ENCODE peak calls at places on chromosomes 16 and 17, in ten cellular contexts. R is thoracic aorta; S is A673; Z is body of pancreas; K is CD4-positive, alpha-beta memory T cell; N is astrocyte; D is caudate nucleus; F is CD8-positive, alpha-beta memory T cell; T is HCT116; E is neural progenitor cell. U is an unnamed sample.

GRCh38 chr16:88799569-88800276 is 3.9 kb upstream of the CDT1 start:
- DNase-seq in R (no peak), K (no peak), E (no peak), D (no peak), Z (no peak), T (no peak), F (no peak), N (no peak), S (no peak), U (no peak)

GRCh38 chr16:87705780-87706277 is 60.0 kb downstream of the KLHDC4 start:
- DNase-seq in E (peak), S (no peak), K (no peak), R (no peak), N (no peak), F (no peak), D (peak), T (no peak), Z (no peak), U (peak)

GRCh38 chr17:42221886-42222745 is 27.8 kb upstream of the GHDC start:
- DNase-seq in E (peak), F (peak), T (peak), S (peak), Z (peak), K (peak), R (no peak), D (no peak), N (no peak), U (no peak)

GRCh38 chr16:77955127-77955526 is 67.2 kb upstream of the CLEC3A start:
- DNase-seq in Z (no peak), F (no peak), S (no peak), E (peak), K (no peak), R (no peak), D (no peak), T (no peak), N (no peak), U (no peak)

GRCh38 chr16:4176794-4177438 is 60.7 kb upstream of the ADCY9 start:
- DNase-seq in K (no peak), Z (no peak), D (peak), S (peak), T (peak), R (no peak), N (peak), E (no peak), F (no peak), U (no peak)

GRCh38 chr17:14359251-14359939 is 58.5 kb downstream of the HS3ST3B1 start:
- DNase-seq in R (no peak), T (no peak), N (no peak), S (no peak), Z (no peak), D (no peak), F (peak), K (no peak), E (no peak), U (no peak)

GRCh38 chr17:66625321-66625767 is 209.6 kb upstream of the CACNG5 start:
- DNase-seq in R (no peak), Z (no peak), T (peak), E (peak), F (no peak), N (peak), S (peak), D (no peak), K (no peak), U (no peak)

GRCh38 chr17:17783121-17783824 is 53.5 kb downstream of the SREBF1 start:
- DNase-seq in D (peak), N (peak), K (peak), T (no peak), F (peak), R (no peak), E (peak), S (peak), Z (peak), U (peak)

GRCh38 chr16:67115649-67116048 is 5.9 kb downstream of the PHAF1 start:
- DNase-seq in N (peak), E (no peak), T (peak), R (no peak), D (no peak), K (no peak), F (no peak), S (no peak), Z (no peak), U (no peak)

GRCh38 chr16:19707699-19708497 is 10.1 kb downstream of the KNOP1 start:
- DNase-seq in D (no peak), F (no peak), S (no peak), N (no peak), R (no peak), Z (no peak), K (no peak), T (no peak), E (no peak), U (no peak)

GRCh38 chr17:53150101-53150698 is 672.5 kb upstream of the KIF2B start:
- DNase-seq in N (no peak), S (peak), Z (no peak), R (no peak), T (no peak), D (no peak), F (no peak), E (peak), K (no peak), U (no peak)

GRCh38 chr17:2542456-2542855 is 30.8 kb upstream of the METTL16 start:
- DNase-seq in T (no peak), R (no peak), E (no peak), F (no peak), K (no peak), S (no peak), N (no peak), D (peak), Z (no peak), U (no peak)

GRCh38 chr17:73320601-73321264 is 8.9 kb upstream of the CDC42EP4 start:
- DNase-seq in D (no peak), R (no peak), Z (no peak), E (no peak), N (no peak), F (no peak), S (no peak), K (no peak), T (no peak), U (no peak)

GRCh38 chr17:48546924-48547838 is 2.3 kb upstream of the HOXB2 start:
- DNase-seq in K (no peak), F (no peak), Z (no peak), R (no peak), N (no peak), S (peak), T (no peak), E (no peak), D (no peak), U (no peak)

GRCh38 chr17:66417300-66417719 is 114.9 kb downstream of the PRKCA start:
- DNase-seq in E (no peak), R (no peak), T (no peak), S (no peak), D (no peak), N (no peak), Z (no peak), K (no peak), F (no peak), U (no peak)

GRCh38 chr16:27712251-27712711 is 162.3 kb downstream of the KATNIP start:
- DNase-seq in N (no peak), T (no peak), K (no peak), Z (no peak), S (no peak), E (no peak), F (no peak), R (no peak), D (peak), U (no peak)

GRCh38 chr17:77470800-77471733 is 330.3 kb downstream of the SEC14L1 start:
- DNase-seq in E (peak), F (no peak), S (peak), K (no peak), D (no peak), N (peak), R (no peak), Z (no peak), T (peak), U (no peak)

GRCh38 chr17:69672924-69673323 is 258.4 kb downstream of the MAP2K6 start:
- DNase-seq in S (no peak), F (no peak), K (no peak), Z (no peak), T (no peak), N (peak), R (no peak), D (no peak), E (no peak), U (no peak)

GRCh38 chr17:82212331-82213250 is at the start of gene CCDC57:
- DNase-seq in E (peak), S (peak), N (no peak), Z (peak), T (no peak), F (peak), R (no peak), K (peak), D (peak), U (peak)

GRCh38 chr17:49987290-49987585 is 7.8 kb downstream of the DLX3 start:
- DNase-seq in D (no peak), Z (no peak), S (no peak), R (no peak), T (no peak), N (no peak), E (no peak), K (no peak), F (no peak), U (no peak)

GRCh38 chr16:67417333-67418061 is 1.2 kb upstream of the ZDHHC1 start:
- DNase-seq in N (no peak), Z (no peak), D (no peak), E (no peak), R (no peak), T (no peak), K (no peak), F (no peak), S (no peak), U (no peak)

GRCh38 chr16:48607056-48607825 is 2.7 kb downstream of the N4BP1 start:
- DNase-seq in D (peak), K (no peak), F (no peak), T (no peak), R (no peak), S (no peak), Z (no peak), E (peak), N (peak), U (peak)

GRCh38 chr17:28929769-28930168 is 21.5 kb downstream of the PHF12 start:
- DNase-seq in T (no peak), K (no peak), S (no peak), D (no peak), R (no peak), F (no peak), Z (no peak), N (no peak), E (no peak), U (no peak)

GRCh38 chr16:88528902-88529318 is 41.3 kb upstream of the ZC3H18 start:
- DNase-seq in F (no peak), E (no peak), N (no peak), S (no peak), K (no peak), D (no peak), R (no peak), Z (peak), T (no peak), U (no peak)

GRCh38 chr17:43517615-43518386 is 28.3 kb downstream of the ETV4 start:
- DNase-seq in Z (no peak), S (no peak), E (no peak), D (peak), F (no peak), T (no peak), R (no peak), K (no peak), N (peak), U (no peak)

GRCh38 chr16:87535457-87535854 is 42.6 kb upstream of the ZCCHC14 start:
- DNase-seq in E (no peak), R (no peak), Z (no peak), N (no peak), T (no peak), S (no peak), D (no peak), F (no peak), K (no peak), U (no peak)

GRCh38 chr17:39027037-39027436 is 59.8 kb upstream of the FBXO47 start:
- DNase-seq in S (peak), Z (peak), F (no peak), R (no peak), D (peak), E (peak), T (no peak), N (no peak), K (no peak), U (peak)

GRCh38 chr17:2214047-2214717 is 89.4 kb downstream of the SMG6 start:
- DNase-seq in F (no peak), N (peak), T (no peak), Z (no peak), R (peak), S (no peak), D (peak), K (no peak), E (peak), U (no peak)

GRCh38 chr17:63275318-63275967 is 170.7 kb downstream of the CYB561 start:
- DNase-seq in D (no peak), S (peak), E (no peak), Z (no peak), R (no peak), N (peak), K (no peak), T (peak), F (no peak), U (no peak)

GRCh38 chr16:86545481-86545880 is 9.6 kb downstream of the MTHFSD start:
- DNase-seq in F (no peak), R (no peak), Z (no peak), N (no peak), K (no peak), D (no peak), S (no peak), T (no peak), E (no peak), U (no peak)

GRCh38 chr17:50547035-50547735 is at the start of gene SPATA20:
- DNase-seq in E (peak), T (peak), D (peak), N (peak), R (peak), S (peak), F (peak), K (peak), Z (peak), U (peak)

GRCh38 chr17:81390436-81391214 is 4.6 kb upstream of the BAHCC1 start:
- DNase-seq in Z (no peak), E (no peak), D (no peak), R (no peak), S (no peak), T (no peak), N (no peak), F (no peak), K (no peak), U (no peak)

GRCh38 chr17:81435636-81436293 is 40.5 kb downstream of the BAHCC1 start:
- DNase-seq in E (no peak), T (no peak), N (no peak), D (no peak), R (no peak), K (no peak), F (no peak), Z (no peak), S (no peak), U (no peak)

GRCh38 chr17:38750312-38751121 is 2.0 kb upstream of the PSMB3 start:
- DNase-seq in T (no peak), Z (no peak), D (no peak), K (no peak), S (peak), F (no peak), R (no peak), N (no peak), E (peak), U (peak)

GRCh38 chr17:41895617-41896016 is 23.1 kb downstream of the ACLY start:
- DNase-seq in N (peak), T (no peak), E (no peak), K (no peak), S (no peak), R (no peak), D (no peak), F (no peak), Z (no peak), U (no peak)

GRCh38 chr16:65038125-65038524 is 83.7 kb downstream of the CDH11 start:
- DNase-seq in R (no peak), T (no peak), F (no peak), N (no peak), D (no peak), S (peak), Z (no peak), K (no peak), E (peak), U (no peak)

GRCh38 chr17:72122002-72122310 is 1.1 kb downstream of the SOX9 start:
- DNase-seq in K (no peak), Z (no peak), T (no peak), F (no peak), E (no peak), N (peak), R (no peak), D (no peak), S (peak), U (no peak)

GRCh38 chr17:72123964-72124791 is 3.4 kb downstream of the SOX9 start:
- DNase-seq in T (no peak), K (no peak), D (no peak), R (no peak), Z (peak), N (no peak), S (no peak), F (no peak), E (peak), U (peak)

GRCh38 chr17:72123496-72123963 is 2.7 kb downstream of the SOX9 start:
- DNase-seq in S (no peak), F (no peak), N (no peak), R (no peak), T (no peak), Z (no peak), E (no peak), K (no peak), D (no peak), U (no peak)

GRCh38 chr17:72122336-72122667 is 1.5 kb downstream of the SOX9 start:
- DNase-seq in E (no peak), R (no peak), K (no peak), S (no peak), Z (no peak), F (no peak), D (no peak), T (no peak), N (no peak), U (no peak)

GRCh38 chr17:72122668-72123495 is 2.1 kb downstream of the SOX9 start:
- DNase-seq in Z (peak), N (peak), E (peak), S (peak), K (no peak), T (no peak), F (no peak), R (no peak), D (peak), U (peak)
- H3K27ac ChIP-seq in Z (peak), N (peak), E (no peak), S (no peak), K (no peak), T (no peak), F (no peak), R (no peak), D (peak), U (peak)

DNA sequence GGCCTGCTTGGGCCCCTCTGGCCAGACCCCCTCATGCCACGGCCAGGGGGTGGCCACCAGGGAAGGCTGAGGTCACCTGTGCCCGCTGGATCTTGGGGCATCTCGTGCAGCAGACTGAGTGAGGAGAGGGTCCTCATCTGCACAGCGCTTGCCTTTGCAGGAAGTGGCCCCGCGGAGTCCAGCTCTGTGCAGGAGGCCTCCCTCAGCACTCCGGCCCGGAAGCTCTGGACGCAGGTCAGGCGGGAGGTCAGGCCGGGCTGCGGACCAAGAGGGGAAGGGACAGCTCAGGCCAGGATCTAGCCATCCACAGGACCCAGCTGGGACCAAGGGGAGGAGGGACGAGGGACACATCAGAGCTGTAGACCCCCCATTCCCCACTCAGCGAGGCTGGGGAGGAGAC is 72.4 kb downstream of the LITAF start:
- DNase-seq in Z (no peak), T (no peak), S (no peak), N (no peak), E (no peak), R (no peak), K (no peak), F (no peak), D (no peak), U (no peak)
- H3K27ac ChIP-seq in Z (no peak), T (no peak), S (no peak), N (no peak), E (no peak), R (no peak), K (no peak), F (no peak), D (no peak), U (no peak)

GRCh38 chr17:16584273-16584995 is 15.4 kb upstream of the ZNF287 start:
- DNase-seq in R (peak), Z (peak), E (peak), S (peak), F (peak), N (peak), D (peak), K (peak), T (no peak), U (peak)

GRCh38 chr17:16583781-16584180 is 14.8 kb upstream of the ZNF287 start:
- DNase-seq in E (no peak), Z (no peak), R (no peak), S (no peak), K (no peak), T (no peak), F (no peak), N (no peak), D (no peak), U (no peak)

GRCh38 chr17:16585796-16586195 is 16.8 kb upstream of the ZNF287 start:
- DNase-seq in S (no peak), T (no peak), E (no peak), N (no peak), R (no peak), K (no peak), F (no peak), D (no peak), Z (no peak), U (peak)

GRCh38 chr17:16593356-16594102 is 24.5 kb upstream of the ZNF287 start:
- DNase-seq in E (no peak), K (no peak), R (no peak), D (no peak), S (no peak), N (no peak), F (no peak), T (no peak), Z (no peak), U (no peak)

DNA sequence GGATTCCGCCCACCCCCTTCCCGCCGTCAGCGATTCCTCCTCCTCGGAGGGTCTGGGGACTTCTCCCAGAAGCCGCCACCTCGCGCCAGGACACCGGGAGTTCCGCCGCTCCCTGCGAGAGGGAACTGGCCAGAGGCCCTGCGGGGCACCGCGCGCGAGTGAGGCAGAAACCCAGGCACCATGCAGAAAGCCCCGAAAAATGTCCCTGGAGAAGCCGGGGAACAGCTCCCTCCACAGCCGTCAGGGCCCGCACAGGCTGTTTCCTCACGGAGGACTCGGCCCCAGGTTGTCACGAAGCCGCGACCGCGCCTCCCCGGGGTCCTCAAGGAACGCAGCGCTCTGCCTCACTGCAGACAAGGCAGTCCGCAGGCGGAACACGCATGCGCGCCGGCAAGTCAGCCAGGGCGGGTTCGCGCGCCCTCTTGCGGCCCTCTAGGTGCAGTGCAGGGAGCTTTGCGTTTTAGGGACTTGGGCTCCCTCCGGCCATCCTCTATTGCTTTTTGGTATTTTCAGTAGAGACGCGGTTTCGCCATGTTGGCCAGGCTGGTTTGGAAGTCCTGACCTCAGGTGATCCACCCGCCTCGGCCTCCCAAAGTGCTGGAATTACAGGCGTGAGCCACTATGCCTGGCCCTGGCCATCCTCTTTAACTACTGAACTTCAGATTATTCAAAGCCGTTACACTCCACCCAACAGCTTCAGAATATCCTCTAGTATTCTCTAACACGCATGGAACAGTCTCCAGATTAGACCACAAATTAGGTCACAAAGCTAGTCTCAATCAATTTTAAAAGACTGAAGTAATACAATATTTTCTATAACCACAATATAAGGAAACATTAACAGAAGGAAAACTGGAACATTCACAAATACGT is 20.3 kb upstream of the ZNF287 start:
- DNase-seq in F (peak), K (peak), Z (peak), S (peak), R (peak), N (peak), E (peak), T (peak), D (peak), U (peak)
- H3K27ac ChIP-seq in F (no peak), K (no peak), Z (peak), S (no peak), R (peak), N (no peak), E (no peak), T (no peak), D (peak), U (peak)

GRCh38 chr17:32191306-32191705 is 49.0 kb downstream of the RHOT1 start:
- DNase-seq in D (no peak), K (no peak), Z (no peak), T (no peak), S (no peak), R (no peak), N (peak), F (no peak), E (no peak), U (no peak)
- H3K27ac ChIP-seq in D (no peak), K (no peak), Z (no peak), T (no peak), S (no peak), R (no peak), N (peak), F (no peak), E (no peak), U (no peak)

GRCh38 chr17:58357312-58358297 is 5.6 kb upstream of the SUPT4H1 start:
- DNase-seq in S (no peak), K (no peak), Z (no peak), N (no peak), D (no peak), E (no peak), F (no peak), R (no peak), T (no peak), U (no peak)
- H3K27ac ChIP-seq in S (no peak), K (no peak), Z (no peak), N (no peak), D (no peak), E (no peak), F (no peak), R (no peak), T (no peak), U (no peak)